ENCODE peak calls at places on chromosomes 11 and 22, in seven cellular contexts. One of them, this sample, is unnamed.

GRCh38 chr22:39524753-39525657 is 4.6 kb downstream of the ATF4 start:
- DNase-seq in activated gamma-delta T cell treated with Interleukin-2 at 50 U/mL for 16 hours: no peak
- DNase-seq in OCI-LY7: peak
- DNase-seq in type B pancreatic cell: no peak
- DNase-seq in WTC11: no peak
- DNase-seq in left lobe of liver: no peak
- DNase-seq in fibroblast of lung: no peak
- DNase-seq in this sample: no peak

GRCh38 chr11:34235591-34236071 is 122.2 kb downstream of the ABTB2 start:
- DNase-seq in activated gamma-delta T cell treated with Interleukin-2 at 50 U/mL for 16 hours: no peak
- DNase-seq in OCI-LY7: no peak
- DNase-seq in type B pancreatic cell: no peak
- DNase-seq in WTC11: no peak
- DNase-seq in left lobe of liver: no peak
- DNase-seq in fibroblast of lung: no peak
- DNase-seq in this sample: no peak

GRCh38 chr22:43996170-43996980 is 27.7 kb upstream of the PARVB start:
- DNase-seq in activated gamma-delta T cell treated with Interleukin-2 at 50 U/mL for 16 hours: peak
- DNase-seq in OCI-LY7: no peak
- DNase-seq in type B pancreatic cell: no peak
- DNase-seq in WTC11: no peak
- DNase-seq in left lobe of liver: no peak
- DNase-seq in fibroblast of lung: no peak
- DNase-seq in this sample: peak

GRCh38 chr11:77148963-77149715 is 21.1 kb downstream of the MYO7A start:
- DNase-seq in activated gamma-delta T cell treated with Interleukin-2 at 50 U/mL for 16 hours: no peak
- DNase-seq in OCI-LY7: no peak
- DNase-seq in type B pancreatic cell: no peak
- DNase-seq in WTC11: no peak
- DNase-seq in left lobe of liver: no peak
- DNase-seq in fibroblast of lung: no peak
- DNase-seq in this sample: no peak

GRCh38 chr11:116605543-116605942 is 167.2 kb downstream of the BUD13 start:
- DNase-seq in activated gamma-delta T cell treated with Interleukin-2 at 50 U/mL for 16 hours: no peak
- DNase-seq in OCI-LY7: peak
- DNase-seq in type B pancreatic cell: peak
- DNase-seq in WTC11: peak
- DNase-seq in left lobe of liver: peak
- DNase-seq in fibroblast of lung: no peak
- DNase-seq in this sample: no peak

GRCh38 chr11:85115798-85116197 is 511.3 kb downstream of the DLG2 start:
- DNase-seq in activated gamma-delta T cell treated with Interleukin-2 at 50 U/mL for 16 hours: no peak
- DNase-seq in OCI-LY7: no peak
- DNase-seq in type B pancreatic cell: no peak
- DNase-seq in WTC11: no peak
- DNase-seq in left lobe of liver: no peak
- DNase-seq in fibroblast of lung: no peak
- DNase-seq in this sample: no peak

GRCh38 chr11:742156-742546 is 5.1 kb upstream of the TALDO1 start:
- DNase-seq in activated gamma-delta T cell treated with Interleukin-2 at 50 U/mL for 16 hours: no peak
- DNase-seq in OCI-LY7: no peak
- DNase-seq in type B pancreatic cell: no peak
- DNase-seq in WTC11: no peak
- DNase-seq in left lobe of liver: no peak
- DNase-seq in fibroblast of lung: no peak
- DNase-seq in this sample: no peak

GRCh38 chr11:71447791-71448256 is 369 bp downstream of the DHCR7 start:
- DNase-seq in activated gamma-delta T cell treated with Interleukin-2 at 50 U/mL for 16 hours: peak
- DNase-seq in OCI-LY7: peak
- DNase-seq in type B pancreatic cell: no peak
- DNase-seq in WTC11: peak
- DNase-seq in left lobe of liver: no peak
- DNase-seq in fibroblast of lung: no peak
- DNase-seq in this sample: peak

GRCh38 chr11:1834132-1834610 is 619 bp upstream of the SYT8 start:
- DNase-seq in activated gamma-delta T cell treated with Interleukin-2 at 50 U/mL for 16 hours: no peak
- DNase-seq in OCI-LY7: no peak
- DNase-seq in type B pancreatic cell: no peak
- DNase-seq in WTC11: no peak
- DNase-seq in left lobe of liver: no peak
- DNase-seq in fibroblast of lung: no peak
- DNase-seq in this sample: no peak

GRCh38 chr11:61949169-61950034 is 749 bp upstream of the BEST1 start:
- DNase-seq in activated gamma-delta T cell treated with Interleukin-2 at 50 U/mL for 16 hours: no peak
- DNase-seq in OCI-LY7: peak
- DNase-seq in type B pancreatic cell: no peak
- DNase-seq in WTC11: peak
- DNase-seq in left lobe of liver: peak
- DNase-seq in fibroblast of lung: peak
- DNase-seq in this sample: no peak

GRCh38 chr11:12137938-12138731 is 27.7 kb downstream of the MICAL2 start:
- DNase-seq in activated gamma-delta T cell treated with Interleukin-2 at 50 U/mL for 16 hours: no peak
- DNase-seq in OCI-LY7: no peak
- DNase-seq in type B pancreatic cell: no peak
- DNase-seq in WTC11: no peak
- DNase-seq in left lobe of liver: no peak
- DNase-seq in fibroblast of lung: peak
- DNase-seq in this sample: peak

GRCh38 chr11:72430743-72431570 is 3.4 kb downstream of the CLPB start:
- DNase-seq in activated gamma-delta T cell treated with Interleukin-2 at 50 U/mL for 16 hours: peak
- DNase-seq in OCI-LY7: peak
- DNase-seq in type B pancreatic cell: no peak
- DNase-seq in WTC11: peak
- DNase-seq in left lobe of liver: no peak
- DNase-seq in fibroblast of lung: peak
- DNase-seq in this sample: no peak

GRCh38 chr22:30308096-30308495 is 18.6 kb downstream of the TBC1D10A start:
- DNase-seq in activated gamma-delta T cell treated with Interleukin-2 at 50 U/mL for 16 hours: no peak
- DNase-seq in OCI-LY7: no peak
- DNase-seq in type B pancreatic cell: no peak
- DNase-seq in WTC11: no peak
- DNase-seq in left lobe of liver: no peak
- DNase-seq in fibroblast of lung: no peak
- DNase-seq in this sample: no peak

GRCh38 chr22:22030493-22031182 is 48.1 kb upstream of the TOP3B start:
- DNase-seq in activated gamma-delta T cell treated with Interleukin-2 at 50 U/mL for 16 hours: no peak
- DNase-seq in OCI-LY7: peak
- DNase-seq in type B pancreatic cell: no peak
- DNase-seq in WTC11: peak
- DNase-seq in left lobe of liver: no peak
- DNase-seq in fibroblast of lung: peak
- DNase-seq in this sample: no peak

GRCh38 chr11:6604081-6604626 is 580 bp downstream of the ILK start:
- DNase-seq in activated gamma-delta T cell treated with Interleukin-2 at 50 U/mL for 16 hours: peak
- DNase-seq in OCI-LY7: peak
- DNase-seq in type B pancreatic cell: no peak
- DNase-seq in WTC11: peak
- DNase-seq in left lobe of liver: no peak
- DNase-seq in fibroblast of lung: peak
- DNase-seq in this sample: peak

GRCh38 chr22:38236786-38237185 is 35.0 kb downstream of the MAFF start:
- DNase-seq in activated gamma-delta T cell treated with Interleukin-2 at 50 U/mL for 16 hours: no peak
- DNase-seq in OCI-LY7: no peak
- DNase-seq in type B pancreatic cell: no peak
- DNase-seq in WTC11: no peak
- DNase-seq in left lobe of liver: no peak
- DNase-seq in fibroblast of lung: no peak
- DNase-seq in this sample: no peak

GRCh38 chr22:31104869-31105268 is 2.5 kb downstream of the SELENOM start:
- DNase-seq in activated gamma-delta T cell treated with Interleukin-2 at 50 U/mL for 16 hours: no peak
- DNase-seq in OCI-LY7: no peak
- DNase-seq in type B pancreatic cell: no peak
- DNase-seq in WTC11: peak
- DNase-seq in left lobe of liver: no peak
- DNase-seq in fibroblast of lung: no peak
- DNase-seq in this sample: no peak

GRCh38 chr11:32034149-32034548 is 56.7 kb upstream of the RCN1 start:
- DNase-seq in activated gamma-delta T cell treated with Interleukin-2 at 50 U/mL for 16 hours: no peak
- DNase-seq in OCI-LY7: no peak
- DNase-seq in type B pancreatic cell: no peak
- DNase-seq in WTC11: no peak
- DNase-seq in left lobe of liver: no peak
- DNase-seq in fibroblast of lung: peak
- DNase-seq in this sample: no peak

GRCh38 chr11:22690891-22691290 is 24.5 kb downstream of the GAS2 start:
- DNase-seq in activated gamma-delta T cell treated with Interleukin-2 at 50 U/mL for 16 hours: peak
- DNase-seq in OCI-LY7: no peak
- DNase-seq in type B pancreatic cell: no peak
- DNase-seq in WTC11: no peak
- DNase-seq in left lobe of liver: no peak
- DNase-seq in fibroblast of lung: no peak
- DNase-seq in this sample: no peak